ENCODE peak calls at places on chromosome 5, in six cellular contexts. C is HepG2, I is K562, R is H1, K is GM12892, F is GM12878. Z is an unnamed sample.

GRCh38 chr5:156475831-156476551 is 149.0 kb downstream of the SGCD start:
- DNase-seq in C (no peak), I (no peak), R (no peak), K (no peak), F (no peak), Z (no peak)

GRCh38 chr5:36696059-36696673 is 89.8 kb downstream of the SLC1A3 start:
- DNase-seq in C (peak), I (peak), R (peak), K (peak), F (no peak), Z (no peak)

GRCh38 chr5:109516385-109516784 is 106.6 kb upstream of the PJA2 start:
- DNase-seq in C (no peak), I (no peak), R (no peak), K (no peak), F (no peak), Z (no peak)

GRCh38 chr5:52725065-52725746 is 62.5 kb upstream of the ITGA1 start:
- DNase-seq in C (peak), I (no peak), R (no peak), K (no peak), F (no peak), Z (no peak)

GRCh38 chr5:126594077-126594476 is 942 bp downstream of the ALDH7A1 start:
- DNase-seq in C (no peak), I (no peak), R (no peak), K (no peak), F (no peak), Z (no peak)

GRCh38 chr5:27130587-27130986 is 92.2 kb upstream of the CDH9 start:
- DNase-seq in C (no peak), I (no peak), R (no peak), K (no peak), F (no peak), Z (no peak)

GRCh38 chr5:124236366-124237231 is 509.8 kb downstream of the ZNF608 start:
- DNase-seq in C (no peak), I (no peak), R (no peak), K (no peak), F (no peak), Z (no peak)

GRCh38 chr5:148960070-148960769 is 102.6 kb downstream of the SH3TC2 start:
- DNase-seq in C (no peak), I (no peak), R (no peak), K (no peak), F (no peak), Z (no peak)

GRCh38 chr5:68709229-68709628 is 384.6 kb upstream of the SLC30A5 start:
- DNase-seq in C (no peak), I (no peak), R (no peak), K (no peak), F (no peak), Z (no peak)

GRCh38 chr5:64884541-64884940 is 115.8 kb downstream of the CWC27 start:
- DNase-seq in C (no peak), I (no peak), R (no peak), K (no peak), F (no peak), Z (no peak)

GRCh38 chr5:91183743-91184142 is 199.4 kb downstream of the ARRDC3 start:
- DNase-seq in C (no peak), I (no peak), R (no peak), K (no peak), F (no peak), Z (no peak)

GRCh38 chr5:94618029-94618492 is 343 bp downstream of the KIAA0825 start:
- DNase-seq in C (peak), I (peak), R (no peak), K (peak), F (no peak), Z (peak)

GRCh38 chr5:54861212-54861894 is 124.0 kb downstream of the ESM1 start:
- DNase-seq in C (no peak), I (no peak), R (no peak), K (no peak), F (no peak), Z (no peak)

GRCh38 chr5:147831465-147831864 is at the start of gene SPINK1:
- DNase-seq in C (no peak), I (no peak), R (no peak), K (no peak), F (no peak), Z (no peak)

GRCh38 chr5:43555895-43556606 is 826 bp downstream of the PAIP1 start:
- DNase-seq in C (peak), I (peak), R (peak), K (peak), F (no peak), Z (peak)
- TF ChIP-seq POLR2A in C (no peak), I (no peak), R (peak), K (no peak), F (peak), Z (no peak)

GRCh38 chr5:31235381-31235780 is 41.9 kb downstream of the CDH6 start:
- DNase-seq in C (no peak), I (no peak), R (no peak), K (no peak), F (no peak), Z (no peak)

GRCh38 chr5:31232273-31232888 is 38.9 kb downstream of the CDH6 start:
- DNase-seq in C (peak), I (peak), R (no peak), K (no peak), F (no peak), Z (peak)

GRCh38 chr5:31238497-31238896 is 45.0 kb downstream of the CDH6 start:
- DNase-seq in C (no peak), I (no peak), R (no peak), K (no peak), F (no peak), Z (no peak)

GRCh38 chr5:31236339-31236738 is 42.9 kb downstream of the CDH6 start:
- DNase-seq in C (no peak), I (no peak), R (no peak), K (no peak), F (no peak), Z (no peak)

DNA sequence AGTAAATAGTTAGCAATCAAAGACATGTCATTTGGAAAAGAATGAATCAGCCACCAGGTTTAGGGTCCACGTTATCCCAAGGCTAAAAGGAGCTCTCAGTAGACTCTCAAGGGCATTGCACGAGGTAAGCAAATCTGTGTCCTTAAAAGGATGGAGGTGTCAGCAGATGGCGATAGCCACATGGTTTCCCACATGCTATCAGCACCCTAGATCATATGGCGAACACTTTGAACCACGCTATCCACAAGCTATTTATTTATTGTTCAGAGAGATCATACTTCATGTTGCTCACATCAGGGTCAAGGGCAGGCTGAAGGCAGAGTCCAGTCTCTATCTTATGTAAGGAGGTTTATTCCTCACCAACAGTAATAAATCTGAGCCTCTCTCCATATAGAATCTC is 43.7 kb downstream of the CDH6 start:
- DNase-seq in C (peak), I (no peak), R (no peak), K (no peak), F (no peak), Z (no peak)
- TF ChIP-seq TAF1 in C (no peak), I (no peak), R (no peak), K (no peak), F (no peak), Z (no peak)

GRCh38 chr5:17808566-17808965 is 174.3 kb downstream of the TAF11L14 start:
- DNase-seq in C (no peak), I (no peak), R (no peak), K (no peak), F (no peak), Z (no peak)
- TF ChIP-seq POLR2AphosphoS5 in C (no peak), I (no peak), R (no peak), K (no peak), F (no peak), Z (no peak)

GRCh38 chr5:139695183-139695573 is 47.0 kb downstream of the CXXC5 start:
- DNase-seq in C (no peak), I (no peak), R (no peak), K (no peak), F (no peak), Z (no peak)

GRCh38 chr5:139698461-139699146 is 50.5 kb downstream of the CXXC5 start:
- DNase-seq in C (no peak), I (peak), R (peak), K (no peak), F (no peak), Z (no peak)

GRCh38 chr5:139696167-139696893 is 48.2 kb downstream of the CXXC5 start:
- DNase-seq in C (no peak), I (peak), R (no peak), K (no peak), F (no peak), Z (no peak)

GRCh38 chr5:139699352-139699751 is 51.2 kb downstream of the CXXC5 start:
- DNase-seq in C (no peak), I (no peak), R (no peak), K (no peak), F (no peak), Z (no peak)

DNA sequence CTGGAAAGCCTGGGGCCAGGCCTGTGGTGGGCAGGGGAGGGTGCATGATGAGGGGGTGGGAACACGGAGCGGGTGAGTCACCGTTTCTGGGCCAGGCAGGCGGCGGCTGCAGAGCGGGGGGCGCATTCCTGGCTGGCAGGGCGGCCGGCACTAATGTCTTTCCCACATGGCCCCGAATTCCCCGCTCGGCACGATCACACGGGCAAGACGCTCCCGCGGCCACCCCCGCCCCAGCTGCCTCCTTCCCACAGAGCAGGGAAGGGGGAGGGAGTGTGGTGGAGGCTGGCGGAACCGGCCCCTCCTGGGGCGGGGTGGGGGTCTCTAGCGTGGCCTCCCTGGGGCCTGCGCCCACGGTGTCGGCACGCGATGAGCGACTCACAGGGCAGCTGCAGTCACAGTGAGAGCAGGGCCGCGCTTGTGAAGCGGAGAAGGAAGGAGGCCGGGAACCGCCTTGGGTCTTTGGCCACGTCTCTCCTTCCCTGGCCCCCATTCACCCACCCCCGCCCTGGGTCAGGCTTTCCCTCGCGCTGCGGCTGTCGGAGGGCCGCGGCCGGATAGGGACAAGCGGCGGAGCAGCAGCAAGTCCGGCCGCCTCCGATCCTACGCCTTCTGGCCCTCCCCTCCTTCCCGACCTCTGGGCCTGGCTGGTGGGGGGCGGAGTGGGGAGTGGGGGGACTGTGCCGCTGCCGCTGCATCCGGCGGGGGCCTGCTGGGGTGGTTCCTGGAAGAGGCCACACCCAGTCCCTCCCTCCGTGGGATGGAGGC is 48.9 kb downstream of the CXXC5 start:
- DNase-seq in C (peak), I (peak), R (no peak), K (no peak), F (no peak), Z (peak)
- TF ChIP-seq POLR2A in C (peak), I (peak), R (no peak), K (no peak), F (no peak), Z (no peak)

GRCh38 chr5:150593593-150593992 is 46.9 kb upstream of the SYNPO start:
- DNase-seq in C (no peak), I (no peak), R (no peak), K (no peak), F (no peak), Z (no peak)
- TF ChIP-seq TAF1 in C (no peak), I (no peak), R (no peak), K (no peak), F (no peak), Z (no peak)

DNA sequence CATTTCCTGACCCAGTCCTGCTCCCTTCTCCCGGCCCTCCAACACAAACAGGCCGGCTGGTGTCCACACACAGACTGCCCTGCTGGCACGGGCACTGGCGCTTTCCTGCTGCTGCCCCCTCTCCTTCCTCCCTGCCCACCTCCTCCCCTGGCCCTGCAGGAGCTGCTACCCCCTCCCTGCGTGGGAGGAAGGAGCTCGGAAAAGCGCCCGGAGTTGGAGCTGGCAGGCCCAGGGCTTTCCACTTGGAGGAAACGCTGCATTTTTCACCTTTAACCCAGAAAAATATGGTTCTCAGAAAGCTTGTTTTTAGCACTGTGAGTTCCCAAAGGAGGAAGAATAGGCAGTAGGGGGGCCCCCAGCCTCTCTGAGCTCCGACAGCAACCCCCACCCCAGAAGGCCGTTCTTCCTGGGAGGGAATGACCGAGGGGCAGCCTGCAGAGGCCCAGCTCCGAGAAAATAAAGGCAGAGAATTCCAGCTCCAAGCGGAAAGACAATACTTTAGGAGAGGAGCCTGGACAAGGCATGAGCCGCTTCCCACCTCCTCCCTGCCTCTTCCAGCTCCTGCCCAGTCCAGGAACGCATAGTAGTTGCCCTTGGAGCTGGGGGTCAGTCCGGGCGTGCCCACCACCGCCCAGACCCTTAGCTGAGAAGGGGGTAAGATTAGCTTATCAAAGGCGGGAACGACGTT is 88.9 kb downstream of the LIFR start:
- DNase-seq in C (no peak), I (no peak), R (no peak), K (no peak), F (no peak), Z (no peak)
- TF ChIP-seq POLR2AphosphoS5 in C (no peak), I (no peak), R (no peak), K (no peak), F (no peak), Z (no peak)

GRCh38 chr5:168877132-168877895 is 298.1 kb upstream of the PANK3 start:
- DNase-seq in C (peak), I (peak), R (no peak), K (no peak), F (no peak), Z (no peak)
- TF ChIP-seq POLR2A in C (no peak), I (no peak), R (no peak), K (no peak), F (no peak), Z (no peak)

DNA sequence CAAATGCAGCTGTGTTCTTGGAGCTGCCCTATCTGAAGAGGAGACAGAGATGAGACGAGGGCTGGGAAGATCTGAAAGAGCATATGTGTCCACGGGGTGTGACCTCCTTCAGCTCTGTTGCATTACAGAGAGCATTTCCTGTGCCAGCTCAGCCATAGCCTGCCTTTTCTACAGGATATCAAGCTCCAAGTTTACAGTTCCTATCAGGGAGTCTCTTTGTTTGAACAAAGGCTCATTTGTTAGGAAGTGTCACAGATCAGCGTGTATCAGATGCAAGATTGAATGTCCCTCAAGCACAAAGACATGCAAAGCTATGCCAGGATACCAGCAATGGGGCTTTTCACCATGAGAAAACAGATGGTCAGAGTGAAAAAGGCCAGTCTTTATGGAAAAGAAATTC is 263.4 kb upstream of the RGMB start:
- DNase-seq in C (peak), I (no peak), R (no peak), K (no peak), F (no peak), Z (no peak)
- TF ChIP-seq TAF1 in C (no peak), I (no peak), R (no peak), K (no peak), F (no peak), Z (no peak)

DNA sequence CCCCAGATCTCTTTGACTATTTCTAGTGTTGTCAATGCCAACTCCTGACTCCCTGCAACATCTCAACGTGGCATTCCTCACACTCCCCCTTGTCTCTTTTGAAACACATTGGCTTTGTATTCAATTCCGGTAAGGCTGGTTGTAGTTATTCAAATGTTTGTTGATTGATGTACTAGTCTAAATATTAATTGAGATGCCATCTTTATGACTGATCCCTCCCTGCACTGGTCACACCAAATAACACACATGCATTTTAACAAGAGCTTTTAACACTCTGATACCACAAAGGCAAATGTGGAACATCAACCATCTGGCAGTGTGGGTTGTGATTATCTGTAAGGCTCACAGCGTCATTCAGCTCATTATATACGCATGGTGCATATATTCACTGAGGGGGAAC is 304.9 kb downstream of the TENT4A start:
- DNase-seq in C (no peak), I (no peak), R (no peak), K (no peak), F (no peak), Z (no peak)
- TF ChIP-seq POLR2AphosphoS5 in C (no peak), I (no peak), R (no peak), K (no peak), F (no peak), Z (no peak)